ENCODE peak calls at places on chromosomes 3 and 15, in five cellular contexts. One of them, this sample, is unnamed.

GRCh38 chr15:98863983-98864382 is 143.6 kb downstream of the PGPEP1L start:
- DNase-seq in iPS-NIHi11: no peak
- DNase-seq in Caki2: no peak
- DNase-seq in effector CD4-positive, alpha-beta T cell: no peak
- DNase-seq in AG04449: no peak
- DNase-seq in this sample: no peak

GRCh38 chr3:171810278-171811058 is at the start of gene PLD1:
- DNase-seq in iPS-NIHi11: peak
- DNase-seq in Caki2: peak
- DNase-seq in effector CD4-positive, alpha-beta T cell: peak
- DNase-seq in AG04449: no peak
- DNase-seq in this sample: peak

GRCh38 chr3:120163816-120164215 is 69.6 kb upstream of the GSK3B start:
- DNase-seq in iPS-NIHi11: no peak
- DNase-seq in Caki2: no peak
- DNase-seq in effector CD4-positive, alpha-beta T cell: no peak
- DNase-seq in AG04449: no peak
- DNase-seq in this sample: no peak

GRCh38 chr3:136343446-136343845 is 93.3 kb downstream of the PCCB start:
- DNase-seq in iPS-NIHi11: no peak
- DNase-seq in Caki2: no peak
- DNase-seq in effector CD4-positive, alpha-beta T cell: no peak
- DNase-seq in AG04449: no peak
- DNase-seq in this sample: no peak

GRCh38 chr3:109336272-109336957 is 931 bp downstream of the DPPA4 start:
- DNase-seq in iPS-NIHi11: no peak
- DNase-seq in Caki2: no peak
- DNase-seq in effector CD4-positive, alpha-beta T cell: no peak
- DNase-seq in AG04449: no peak
- DNase-seq in this sample: peak

GRCh38 chr3:171561601-171562323 is 101.6 kb upstream of the TNIK start:
- DNase-seq in iPS-NIHi11: no peak
- DNase-seq in Caki2: no peak
- DNase-seq in effector CD4-positive, alpha-beta T cell: no peak
- DNase-seq in AG04449: no peak
- DNase-seq in this sample: no peak

GRCh38 chr3:118607915-118608820 is 426.5 kb downstream of the IGSF11 start:
- DNase-seq in iPS-NIHi11: no peak
- DNase-seq in Caki2: no peak
- DNase-seq in effector CD4-positive, alpha-beta T cell: no peak
- DNase-seq in AG04449: no peak
- DNase-seq in this sample: no peak

GRCh38 chr3:12944849-12945248 is 103.5 kb upstream of the RPL32 start:
- DNase-seq in iPS-NIHi11: peak
- DNase-seq in Caki2: no peak
- DNase-seq in effector CD4-positive, alpha-beta T cell: no peak
- DNase-seq in AG04449: no peak
- DNase-seq in this sample: no peak

GRCh38 chr3:46888705-46889104 is 11.2 kb downstream of the PTH1R start:
- DNase-seq in iPS-NIHi11: no peak
- DNase-seq in Caki2: no peak
- DNase-seq in effector CD4-positive, alpha-beta T cell: no peak
- DNase-seq in AG04449: no peak
- DNase-seq in this sample: no peak

GRCh38 chr3:45765286-45765851 is 31.0 kb downstream of the SLC6A20 start:
- DNase-seq in iPS-NIHi11: no peak
- DNase-seq in Caki2: no peak
- DNase-seq in effector CD4-positive, alpha-beta T cell: no peak
- DNase-seq in AG04449: no peak
- DNase-seq in this sample: no peak

GRCh38 chr15:39587291-39587909 is 6.5 kb downstream of the THBS1 start:
- DNase-seq in iPS-NIHi11: no peak
- DNase-seq in Caki2: no peak
- DNase-seq in effector CD4-positive, alpha-beta T cell: no peak
- DNase-seq in AG04449: peak
- DNase-seq in this sample: no peak

GRCh38 chr3:105834768-105835167 is 34.0 kb downstream of the CBLB start:
- DNase-seq in iPS-NIHi11: no peak
- DNase-seq in Caki2: no peak
- DNase-seq in effector CD4-positive, alpha-beta T cell: no peak
- DNase-seq in AG04449: no peak
- DNase-seq in this sample: no peak

GRCh38 chr3:67526246-67526645 is 128.2 kb downstream of the SUCLG2 start:
- DNase-seq in iPS-NIHi11: no peak
- DNase-seq in Caki2: no peak
- DNase-seq in effector CD4-positive, alpha-beta T cell: no peak
- DNase-seq in AG04449: peak
- DNase-seq in this sample: no peak

GRCh38 chr3:60594025-60594424 is 657.2 kb downstream of the FHIT start:
- DNase-seq in iPS-NIHi11: no peak
- DNase-seq in Caki2: no peak
- DNase-seq in effector CD4-positive, alpha-beta T cell: no peak
- DNase-seq in AG04449: no peak
- DNase-seq in this sample: no peak